ENCODE peak calls at places on chromosome 14, in eight cellular contexts. N, U, R, Z, C, A, F and E are unnamed samples.

GRCh38 chr14:28635387-28635786 is 131.2 kb upstream of the FOXG1 start:
- DNase-seq in N (no peak), U (no peak), R (peak; percentile 81), Z (peak; percentile 80), C (no peak), A (peak; percentile 37), F (peak; percentile 29), E (peak; percentile 21)

GRCh38 chr14:104559769-104560585 is 19.6 kb upstream of the C14orf180 start:
- DNase-seq in N (peak; percentile 6), U (no peak), R (no peak), Z (no peak), C (no peak), A (no peak), F (no peak), E (no peak)

GRCh38 chr14:34502826-34503225 is 36.7 kb downstream of the EAPP start:
- DNase-seq in N (no peak), U (no peak), R (peak; percentile 42), Z (peak; percentile 68), C (no peak), A (no peak), F (no peak), E (no peak)

GRCh38 chr14:105060751-105061427 is 4.3 kb downstream of the GPR132 start:
- DNase-seq in N (no peak), U (no peak), R (peak; percentile 49), Z (no peak), C (no peak), A (no peak), F (no peak), E (no peak)

GRCh38 chr14:70188292-70188607 is 501 bp downstream of the SLC8A3 start:
- DNase-seq in N (no peak), U (no peak), R (peak; percentile 23), Z (no peak), C (no peak), A (peak; percentile 6), F (no peak), E (peak; percentile 53)

GRCh38 chr14:101823081-101823480 is 61.6 kb downstream of the PPP2R5C start:
- DNase-seq in N (no peak), U (no peak), R (no peak), Z (no peak), C (no peak), A (peak; percentile 26), F (no peak), E (no peak)

GRCh38 chr14:99203080-99203479 is 68.9 kb downstream of the BCL11B start:
- DNase-seq in N (no peak), U (no peak), R (no peak), Z (no peak), C (no peak), A (no peak), F (no peak), E (no peak)

GRCh38 chr14:77838756-77839565 is 39.1 kb downstream of the ADCK1 start:
- DNase-seq in N (no peak), U (no peak), R (no peak), Z (no peak), C (no peak), A (no peak), F (no peak), E (no peak)

GRCh38 chr14:49882826-49883694 is 9.8 kb upstream of the ARF6 start:
- DNase-seq in N (no peak), U (no peak), R (no peak), Z (peak; percentile 36), C (no peak), A (peak; percentile 74), F (no peak), E (no peak)

GRCh38 chr14:89000007-89000942 is 175.8 kb downstream of the TTC8 start:
- DNase-seq in N (peak; percentile 74), U (no peak), R (peak; percentile 95), Z (peak; percentile 97), C (peak; percentile 67), A (peak; percentile 97), F (peak; percentile 96), E (peak; percentile 81)

GRCh38 chr14:94850332-94851211 is 80.7 kb upstream of the GSC start:
- DNase-seq in N (no peak), U (no peak), R (no peak), Z (no peak), C (peak; percentile 54), A (no peak), F (no peak), E (no peak)

GRCh38 chr14:24398298-24398942 is 383 bp upstream of the NYNRIN start:
- DNase-seq in N (no peak), U (no peak), R (no peak), Z (peak; percentile 48), C (no peak), A (no peak), F (no peak), E (no peak)

GRCh38 chr14:104037903-104038302 is 47.6 kb upstream of the ASPG start:
- DNase-seq in N (no peak), U (no peak), R (no peak), Z (no peak), C (no peak), A (no peak), F (no peak), E (no peak)

GRCh38 chr14:66944872-66945271 is 244.4 kb upstream of the GARIN2 start:
- DNase-seq in N (no peak), U (no peak), R (peak; percentile 22), Z (peak; percentile 54), C (no peak), A (no peak), F (peak; percentile 64), E (no peak)

GRCh38 chr14:55267816-55268215 is 3.4 kb upstream of the FBXO34 start:
- DNase-seq in N (no peak), U (no peak), R (peak; percentile 24), Z (peak; percentile 16), C (peak; percentile 67), A (no peak), F (no peak), E (no peak)

GRCh38 chr14:51094901-51095853 is at the start of gene TRIM9:
- DNase-seq in N (peak; percentile 99), U (peak; percentile 82), R (peak; percentile 83), Z (peak; percentile 97), C (peak; percentile 98), A (peak; percentile 93), F (peak; percentile 99), E (peak; percentile 97)

GRCh38 chr14:100902792-100903191 is 730 bp downstream of the RTL1 start:
- DNase-seq in N (peak; percentile 62), U (no peak), R (peak; percentile 34), Z (no peak), C (peak; percentile 10), A (no peak), F (no peak), E (no peak)

GRCh38 chr14:50335389-50335788 is 23.3 kb downstream of the DMAC2L start:
- DNase-seq in N (peak; percentile 61), U (no peak), R (no peak), Z (peak; percentile 88), C (peak; percentile 82), A (no peak), F (peak; percentile 54), E (no peak)

GRCh38 chr14:102057480-102058114 is 29.2 kb downstream of the HSP90AA1 start:
- DNase-seq in N (no peak), U (no peak), R (no peak), Z (no peak), C (no peak), A (no peak), F (no peak), E (no peak)

GRCh38 chr14:92954933-92955332 is 32.0 kb downstream of the CHGA start:
- DNase-seq in N (no peak), U (no peak), R (no peak), Z (no peak), C (no peak), A (no peak), F (no peak), E (no peak)

GRCh38 chr14:21084988-21085853 is 13.2 kb downstream of the ZNF219 start:
- DNase-seq in N (no peak), U (no peak), R (peak; percentile 87), Z (peak; percentile 62), C (no peak), A (peak; percentile 74), F (no peak), E (no peak)

GRCh38 chr14:29941401-29941800 is 13.8 kb upstream of the PRKD1 start:
- DNase-seq in N (no peak), U (no peak), R (no peak), Z (no peak), C (no peak), A (no peak), F (no peak), E (no peak)

GRCh38 chr14:105185973-105186372 is 4.9 kb upstream of the NUDT14 start:
- DNase-seq in N (no peak), U (no peak), R (no peak), Z (no peak), C (no peak), A (no peak), F (no peak), E (no peak)

GRCh38 chr14:25953532-25954144 is 644.2 kb downstream of the NOVA1 start:
- DNase-seq in N (no peak), U (no peak), R (peak; percentile 1), Z (peak; percentile 81), C (peak; percentile 27), A (peak; percentile 68), F (no peak), E (no peak)

GRCh38 chr14:44846232-44846824 is 115.4 kb downstream of the KLHL28 start:
- DNase-seq in N (peak; percentile 27), U (no peak), R (peak; percentile 74), Z (peak; percentile 73), C (peak; percentile 25), A (peak; percentile 42), F (peak; percentile 44), E (peak; percentile 34)

GRCh38 chr14:21039059-21039422 is 3.1 kb upstream of the RNASE7 start:
- DNase-seq in N (peak; percentile 49), U (no peak), R (no peak), Z (peak; percentile 89), C (peak; percentile 84), A (peak; percentile 50), F (no peak), E (no peak)

GRCh38 chr14:49483266-49483665 is 102.9 kb downstream of the RPS29 start:
- DNase-seq in N (no peak), U (no peak), R (no peak), Z (no peak), C (no peak), A (no peak), F (no peak), E (no peak)